ENCODE peak calls at places on chromosomes 1 and 21, in four cellular contexts. R is WTC11, P is HepG2, L is K562. K is an unnamed sample.
A peak's percentile ranks its signal among the peaks of the same experiment; 100 is the strongest.

GRCh38 chr1:186617860-186618780 is 62.1 kb downstream of the PTGS2 start:
- DNase-seq in R (no peak), P (no peak), L (no peak), K (peak; percentile 73)

GRCh38 chr1:92030701-92031107 is 919 bp downstream of the EPHX4 start:
- DNase-seq in R (no peak), P (peak; percentile 10), L (no peak), K (no peak)

GRCh38 chr1:197137322-197137721 is 9.1 kb downstream of the ASPM start:
- DNase-seq in R (no peak), P (no peak), L (no peak), K (no peak)

GRCh38 chr1:226875641-226876295 is 5.4 kb downstream of the PSEN2 start:
- DNase-seq in R (peak; percentile 27), P (no peak), L (peak; percentile 83), K (no peak)

GRCh38 chr1:176717052-176717754 is 254.2 kb downstream of the PAPPA2 start:
- DNase-seq in R (no peak), P (no peak), L (no peak), K (no peak)

GRCh38 chr1:103948526-103948925 is 198.8 kb downstream of the AMY1C start:
- DNase-seq in R (no peak), P (no peak), L (no peak), K (no peak)

GRCh38 chr1:210416681-210417080 is 88.0 kb downstream of the HHAT start:
- DNase-seq in R (no peak), P (no peak), L (no peak), K (no peak)

GRCh38 chr1:235783148-235783776 is 83.4 kb downstream of the LYST start:
- DNase-seq in R (no peak), P (peak; percentile 43), L (no peak), K (no peak)

GRCh38 chr1:44407430-44408180 is 2.5 kb downstream of the RNF220 start:
- DNase-seq in R (peak; percentile 57), P (no peak), L (no peak), K (no peak)

GRCh38 chr21:43305336-43305665 is 121.6 kb downstream of the SIK1 start:
- DNase-seq in R (no peak), P (no peak), L (no peak), K (no peak)

GRCh38 chr1:94096797-94097549 is 24.0 kb downstream of the ABCA4 start:
- DNase-seq in R (no peak), P (peak; percentile 61), L (no peak), K (no peak)

GRCh38 chr1:152185544-152186391 is 26.7 kb upstream of the RPTN start:
- DNase-seq in R (peak; percentile 14), P (peak; percentile 53), L (peak; percentile 41), K (no peak)

GRCh38 chr1:12049625-12050024 is 13.5 kb upstream of the TNFRSF8 start:
- DNase-seq in R (no peak), P (peak; percentile 18), L (no peak), K (no peak)

GRCh38 chr1:3638676-3639075 is 11.2 kb downstream of the WRAP73 start:
- DNase-seq in R (no peak), P (no peak), L (no peak), K (no peak)

GRCh38 chr1:99963041-99963795 is 6.6 kb upstream of the SLC35A3 start:
- DNase-seq in R (no peak), P (no peak), L (no peak), K (no peak)
- TF ChIP-seq ETV6 in R (no peak), P (no peak), L (no peak), K (no peak)

DNA sequence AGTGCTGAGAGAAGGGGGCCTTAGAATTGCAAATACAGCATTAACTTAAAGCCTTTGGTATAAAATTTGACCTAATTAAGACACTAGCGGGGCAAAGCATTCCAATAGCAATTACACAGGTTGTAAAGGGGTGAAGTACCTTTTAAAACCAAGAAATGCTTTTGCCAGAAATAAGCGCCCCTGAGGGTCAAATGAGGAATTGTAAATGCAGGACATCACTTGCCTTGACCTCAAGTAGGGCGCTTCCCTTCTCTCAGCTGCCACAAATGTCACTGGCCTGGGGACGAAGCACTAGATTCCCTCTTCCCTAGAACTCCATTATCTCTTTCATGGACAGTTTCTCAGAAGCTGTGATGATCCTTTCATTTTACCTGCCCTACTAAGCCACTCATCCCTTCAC is 48.3 kb downstream of the SEC16B start:
- DNase-seq in R (no peak), P (no peak), L (no peak), K (no peak)
- TF ChIP-seq ETV6 in R (no peak), P (no peak), L (no peak), K (no peak)

GRCh38 chr21:8991088-8991907 is 1530.1 kb upstream of the TPTE start:
- DNase-seq in R (no peak), P (peak; percentile 92), L (no peak), K (no peak)
- TF ChIP-seq ETV6 in R (no peak), P (no peak), L (no peak), K (no peak)

GRCh38 chr1:198499588-198499987 is 40.9 kb downstream of the ATP6V1G3 start:
- DNase-seq in R (no peak), P (no peak), L (no peak), K (no peak)
- TF ChIP-seq ETV6 in R (no peak), P (no peak), L (no peak), K (no peak)

GRCh38 chr1:32448773-32449456 is 16.0 kb upstream of the ZBTB8B start:
- DNase-seq in R (peak; percentile 56), P (peak; percentile 75), L (peak; percentile 83), K (no peak)
- TF ChIP-seq ETV6 in R (no peak), P (no peak), L (no peak), K (no peak)

K was measured in GM12878.